ENCODE peak calls at places on chromosomes 13 and 19, in six cellular contexts. G, H, I, X, O and T are unnamed samples.
A peak's percentile ranks its signal among the peaks of the same experiment; 100 is the strongest.

GRCh38 chr13:98622926-98623325 is 46.0 kb upstream of the STK24 start:
- DNase-seq in I (no peak), H (no peak), X (no peak), O (no peak), G (peak; percentile 21), T (no peak)

GRCh38 chr13:32080328-32080744 is 48.8 kb downstream of the FRY start:
- DNase-seq in H (no peak), O (no peak), G (no peak), X (no peak), I (no peak), T (no peak)

GRCh38 chr13:112850273-112850672 is 118.7 kb upstream of the MCF2L start:
- DNase-seq in I (peak; percentile 25), X (no peak), H (no peak), G (no peak), O (no peak), T (peak; percentile 36)

GRCh38 chr13:99981115-99982020 is at the start of gene ZIC2:
- DNase-seq in X (peak; percentile 79), H (peak; percentile 85), O (peak; percentile 60), G (peak; percentile 71), I (peak; percentile 72), T (peak; percentile 95)

GRCh38 chr19:4780860-4781259 is 10.7 kb upstream of the FEM1A start:
- DNase-seq in G (no peak), H (no peak), I (no peak), O (no peak), X (no peak), T (no peak)

GRCh38 chr19:5434351-5434917 is 20.8 kb upstream of the ZNRF4 start:
- DNase-seq in G (peak; percentile 11), O (no peak), X (no peak), H (no peak), I (no peak), T (no peak)

GRCh38 chr19:18478545-18479311 is 40.8 kb upstream of the ISYNA1 start:
- DNase-seq in X (no peak), O (peak; percentile 74), G (peak; percentile 73), I (peak; percentile 92), H (no peak), T (no peak)

GRCh38 chr19:2171349-2172145 is 7.8 kb downstream of the DOT1L start:
- DNase-seq in G (no peak), H (no peak), O (no peak), X (peak; percentile 49), I (peak; percentile 94), T (peak; percentile 83)

GRCh38 chr13:82688400-82688999 is 1193.8 kb downstream of the SLITRK1 start:
- DNase-seq in I (no peak), H (no peak), G (no peak), X (no peak), O (peak; percentile 12), T (no peak)

GRCh38 chr13:50989476-50989875 is 79.9 kb downstream of the RNASEH2B start:
- DNase-seq in I (no peak), O (no peak), H (no peak), G (no peak), X (no peak), T (peak; percentile 70)

GRCh38 chr19:58033741-58034475 is at the start of gene ZSCAN1:
- DNase-seq in O (peak; percentile 11), H (no peak), X (peak; percentile 97), I (peak; percentile 77), G (peak; percentile 84), T (peak; percentile 97)

GRCh38 chr13:30125422-30126073 is 181.8 kb downstream of the KATNAL1 start:
- DNase-seq in I (no peak), H (peak; percentile 89), O (peak; percentile 92), G (peak; percentile 74), X (no peak), T (no peak)

GRCh38 chr19:5925830-5926459 is 11.9 kb downstream of the CAPS start:
- DNase-seq in H (no peak), I (no peak), O (no peak), X (no peak), G (no peak), T (no peak)

GRCh38 chr13:52104624-52105023 is 24.2 kb downstream of the NEK5 start:
- DNase-seq in O (no peak), X (no peak), G (no peak), H (no peak), I (no peak), T (no peak)

GRCh38 chr13:29594310-29594709 is 1.2 kb downstream of the SLC7A1 start:
- DNase-seq in G (peak; percentile 84), X (no peak), I (no peak), H (no peak), O (peak; percentile 73), T (peak; percentile 71)

GRCh38 chr19:34362679-34363069 is 2.3 kb upstream of the GPI start:
- DNase-seq in I (no peak), H (no peak), X (no peak), O (no peak), G (no peak), T (no peak)

GRCh38 chr19:33492951-33493350 is 28.6 kb downstream of the PEPD start:
- DNase-seq in I (peak; percentile 61), H (no peak), O (no peak), G (no peak), X (no peak), T (no peak)

GRCh38 chr13:97141564-97142005 is 80.5 kb upstream of the MBNL2 start:
- DNase-seq in O (peak; percentile 91), X (peak; percentile 17), G (peak; percentile 89), I (no peak), H (peak; percentile 63), T (peak; percentile 88)

GRCh38 chr13:70756088-70756487 is 647.8 kb upstream of the KLHL1 start:
- DNase-seq in H (no peak), G (no peak), X (no peak), O (no peak), I (no peak), T (no peak)

GRCh38 chr19:4454952-4455738 is 2.4 kb downstream of the UBXN6 start:
- DNase-seq in X (no peak), G (peak; percentile 39), O (peak; percentile 60), I (no peak), H (no peak), T (no peak)

GRCh38 chr19:9636018-9636417 is 15.0 kb upstream of the ZNF561 start:
- DNase-seq in H (no peak), G (no peak), I (no peak), O (no peak), X (no peak), T (no peak)

GRCh38 chr19:3343619-3344502 is 22.5 kb upstream of the NFIC start:
- DNase-seq in I (peak; percentile 80), H (peak; percentile 58), O (peak; percentile 81), G (peak; percentile 65), X (peak; percentile 55), T (peak; percentile 81)
- TF ChIP-seq CTCF in I (no peak), H (no peak), O (no peak), G (no peak), X (no peak), T (no peak)

DNA sequence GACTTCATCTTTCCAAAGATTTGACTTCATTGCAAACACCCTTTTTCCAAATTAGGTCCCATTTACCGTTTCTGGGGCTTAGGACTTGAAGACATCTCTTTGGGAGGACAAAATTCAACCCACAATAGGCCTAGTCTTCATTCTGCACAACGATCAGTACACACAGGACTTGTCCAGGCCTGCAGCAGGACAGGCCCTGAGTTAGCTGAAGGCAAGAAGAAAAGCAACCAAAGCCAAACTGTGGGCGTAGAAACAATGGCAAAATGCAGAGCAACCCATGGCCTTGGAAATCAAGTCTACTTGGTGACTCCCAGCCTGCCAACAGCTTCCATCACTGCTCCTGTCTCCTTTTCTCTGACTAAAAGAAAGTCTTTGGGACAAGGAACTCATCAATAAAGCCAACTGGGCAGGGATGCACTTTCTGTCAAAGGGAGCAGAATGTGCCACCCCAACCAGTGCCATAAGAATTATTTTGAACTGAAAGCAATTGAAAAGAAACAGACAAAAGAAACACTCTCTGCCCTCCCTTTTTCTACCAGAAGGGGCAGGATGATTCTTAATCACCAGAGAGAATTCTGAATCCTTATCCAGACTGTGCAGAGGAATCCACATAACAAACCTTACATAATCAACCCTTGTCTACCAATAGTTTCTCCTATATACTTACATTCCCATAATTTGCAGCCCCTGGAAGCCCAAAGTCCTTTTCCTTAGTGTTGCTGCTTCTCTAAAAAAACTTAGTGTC is 520.9 kb upstream of the NBEA start:
- DNase-seq in O (peak; percentile 86), I (no peak), H (no peak), X (no peak), G (no peak), T (no peak)
- TF ChIP-seq CTCF in O (peak; percentile 29), I (no peak), H (no peak), X (no peak), G (peak; percentile 41), T (peak; percentile 69)

GRCh38 chr13:63048648-63049047 is 1633.0 kb upstream of the PCDH20 start:
- DNase-seq in O (no peak), X (no peak), G (no peak), I (no peak), H (no peak), T (no peak)
- TF ChIP-seq CTCF in O (no peak), X (no peak), G (peak; percentile 53), I (no peak), H (no peak), T (peak; percentile 58)

GRCh38 chr19:45772912-45773311 is 3.9 kb upstream of the SIX5 start:
- DNase-seq in H (no peak), O (no peak), X (no peak), I (no peak), G (no peak), T (no peak)

GRCh38 chr19:45772130-45772880 is 3.3 kb upstream of the SIX5 start:
- DNase-seq in H (no peak), G (no peak), I (no peak), O (no peak), X (no peak), T (peak; percentile 45)

GRCh38 chr19:45773384-45773783 is 4.3 kb upstream of the SIX5 start:
- DNase-seq in G (no peak), H (no peak), O (no peak), X (no peak), I (no peak), T (no peak)

GRCh38 chr19:45777395-45777961 is 4.8 kb downstream of the DMPK start:
- DNase-seq in O (no peak), H (no peak), G (no peak), X (no peak), I (no peak), T (no peak)

DNA sequence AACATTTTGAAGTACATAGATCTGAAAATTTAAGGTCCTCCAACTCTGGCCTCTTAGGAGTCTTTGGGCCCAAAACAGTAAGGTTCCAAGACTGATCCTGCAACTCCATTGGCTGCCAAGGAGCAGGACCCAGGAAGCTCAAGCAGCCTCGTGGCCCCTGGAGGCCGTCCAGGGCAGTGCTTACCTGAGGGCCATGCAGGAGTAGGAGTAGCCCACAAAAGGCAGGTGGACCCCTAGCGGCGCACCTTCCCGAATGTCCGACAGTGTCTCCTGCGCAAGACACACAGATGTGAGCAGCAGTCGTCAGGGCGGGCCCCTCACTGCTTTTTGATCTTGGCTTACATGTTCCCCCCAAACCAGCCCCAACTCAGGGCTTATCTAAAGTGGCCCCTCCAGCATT is 5.7 kb upstream of the SIX5 start:
- DNase-seq in X (peak; percentile 84), O (no peak), I (no peak), H (no peak), G (no peak), T (peak; percentile 94)
- TF ChIP-seq CTCF in X (peak; percentile 24), O (peak; percentile 5), I (no peak), H (no peak), G (peak; percentile 9), T (peak; percentile 75)

GRCh38 chr19:56393119-56394012 is at the start of gene ZNF582:
- DNase-seq in H (peak; percentile 89), G (peak; percentile 97), X (peak; percentile 93), O (peak; percentile 90), I (peak; percentile 98), T (peak; percentile 97)
- TF ChIP-seq CTCF in H (peak; percentile 81), G (peak; percentile 87), X (peak; percentile 59), O (peak; percentile 39), I (peak; percentile 40), T (peak; percentile 88)